ENCODE peak calls at places on chromosomes 13 and 19, in four cellular contexts. N is activated CD4-positive, alpha-beta T cell treated with anti-CD3 and anti-CD28 coated beads for 24 hours; A is T-helper 9 cell; R is T-helper 17 cell. D is an unnamed sample.

GRCh38 chr13:75454497-75454896 is 27.5 kb downstream of the TBC1D4 start:
- DNase-seq in N (no peak), A (no peak), R (no peak), D (no peak)

GRCh38 chr19:41265376-41266153 is 1.4 kb downstream of the HNRNPUL1 start:
- DNase-seq in N (no peak), A (no peak), R (no peak), D (no peak)

GRCh38 chr13:94249512-94249911 is 230.0 kb downstream of the DCT start:
- DNase-seq in N (no peak), A (no peak), R (no peak), D (no peak)

GRCh38 chr13:22562116-22562515 is 618.7 kb upstream of the SGCG start:
- DNase-seq in N (no peak), A (no peak), R (no peak), D (no peak)

GRCh38 chr19:2813235-2814160 is 6.2 kb upstream of the ZNF554 start:
- DNase-seq in N (no peak), A (no peak), R (no peak), D (no peak)

GRCh38 chr13:63124863-63125262 is 1709.2 kb upstream of the PCDH20 start:
- DNase-seq in N (no peak), A (no peak), R (no peak), D (no peak)

GRCh38 chr19:10380311-10381102 is at the start of gene TYK2:
- DNase-seq in N (peak), A (peak), R (peak), D (peak)

GRCh38 chr19:16398530-16399241 is 73.1 kb downstream of the EPS15L1 start:
- DNase-seq in N (no peak), A (no peak), R (no peak), D (no peak)

GRCh38 chr19:7729831-7730285 is 2.1 kb downstream of the CLEC4G start:
- DNase-seq in N (no peak), A (no peak), R (no peak), D (no peak)

GRCh38 chr13:94390881-94391280 is 88.6 kb downstream of the DCT start:
- DNase-seq in N (no peak), A (no peak), R (no peak), D (no peak)

GRCh38 chr19:36152061-36152885 is at the start of gene COX7A1:
- DNase-seq in N (no peak), A (no peak), R (no peak), D (no peak)

GRCh38 chr13:106151056-106151699 is 384.3 kb downstream of the EFNB2 start:
- DNase-seq in N (no peak), A (no peak), R (no peak), D (no peak)

GRCh38 chr13:40187836-40188591 is 478.4 kb downstream of the FOXO1 start:
- DNase-seq in N (no peak), A (peak), R (peak), D (no peak)

GRCh38 chr13:64274481-64275217 is 2859.0 kb upstream of the PCDH20 start:
- DNase-seq in N (no peak), A (no peak), R (no peak), D (no peak)

GRCh38 chr13:102294407-102295018 is 107.3 kb downstream of the FGF14 start:
- DNase-seq in N (no peak), A (no peak), R (no peak), D (no peak)

GRCh38 chr13:20270163-20270865 is 38.2 kb upstream of the GJB6 start:
- DNase-seq in N (no peak), A (no peak), R (no peak), D (no peak)

GRCh38 chr19:42442833-42443232 is at the start of gene CXCL17:
- DNase-seq in N (no peak), A (no peak), R (no peak), D (no peak)

GRCh38 chr13:30463820-30464495 is 1.8 kb downstream of the HMGB1 start:
- DNase-seq in N (peak), A (peak), R (peak), D (peak)

GRCh38 chr13:110445183-110445582 is 116.3 kb downstream of the RAB20 start:
- DNase-seq in N (no peak), A (no peak), R (no peak), D (peak)

GRCh38 chr19:18488403-18488723 is 33.5 kb downstream of the ELL start:
- DNase-seq in N (no peak), A (no peak), R (no peak), D (no peak)

GRCh38 chr13:29548722-29549446 is 46.6 kb downstream of the SLC7A1 start:
- DNase-seq in N (no peak), A (no peak), R (no peak), D (no peak)

GRCh38 chr13:20990910-20991525 is 70.4 kb downstream of the LATS2 start:
- DNase-seq in N (no peak), A (no peak), R (no peak), D (no peak)

GRCh38 chr13:114185182-114185971 is 6.3 kb downstream of the CFAP97D2 start:
- DNase-seq in N (no peak), A (no peak), R (no peak), D (no peak)

GRCh38 chr13:32976046-32976781 is 40.0 kb upstream of the KL start:
- DNase-seq in N (no peak), A (no peak), R (no peak), D (no peak)

GRCh38 chr13:33441015-33441414 is 155.5 kb upstream of the STARD13 start:
- DNase-seq in N (no peak), A (no peak), R (no peak), D (no peak)

GRCh38 chr13:45827318-45827717 is 24.2 kb downstream of the SIAH3 start:
- DNase-seq in N (no peak), A (no peak), R (no peak), D (no peak)

GRCh38 chr13:103164239-103164638 is 98.0 kb upstream of the SLC10A2 start:
- DNase-seq in N (no peak), A (no peak), R (no peak), D (no peak)

GRCh38 chr13:46124967-46125933 is 20.4 kb upstream of the CPB2 start:
- DNase-seq in N (no peak), A (no peak), R (no peak), D (no peak)

GRCh38 chr13:48571121-48571901 is 38.4 kb upstream of the RCBTB2 start:
- DNase-seq in N (no peak), A (no peak), R (no peak), D (no peak)

GRCh38 chr13:27411393-27411792 is 13.0 kb upstream of the GTF3A start:
- DNase-seq in N (no peak), A (no peak), R (no peak), D (no peak)

GRCh38 chr13:89169951-89170350 is 1498.8 kb downstream of the SLITRK5 start:
- DNase-seq in N (no peak), A (no peak), R (no peak), D (no peak)

D was measured in GM19239.